ENCODE peak calls at places on chromosomes 2 and 18, in six cellular contexts. D is gastrocnemius medialis, E is epithelial cell of esophagus, I is fibroblast of lung, R is AG10803, U is choroid plexus epithelial cell. K is an unnamed sample.

GRCh38 chr2:102618452-102619413 is 620 bp upstream of the SLC9A2 start:
- DNase-seq in D (peak; percentile 75), I (peak; percentile 15), E (no peak), R (no peak), U (peak; percentile 18), K (peak; percentile 58)

GRCh38 chr2:191488135-191488534 is 189.8 kb upstream of the NABP1 start:
- DNase-seq in R (peak; percentile 79), E (peak; percentile 89), D (no peak), I (peak; percentile 39), U (no peak), K (no peak)

GRCh38 chr18:30748541-30748940 is 294.0 kb downstream of the DSC3 start:
- DNase-seq in I (no peak), E (no peak), D (no peak), R (no peak), U (no peak), K (no peak)

GRCh38 chr2:128608911-128609880 is 290.5 kb upstream of the HS6ST1 start:
- DNase-seq in I (no peak), R (no peak), D (no peak), E (no peak), U (no peak), K (no peak)

GRCh38 chr18:58541137-58541788 is 87.6 kb downstream of the ALPK2 start:
- DNase-seq in E (peak; percentile 61), D (no peak), R (no peak), U (peak; percentile 65), I (peak; percentile 32), K (no peak)

GRCh38 chr18:5420909-5421308 is 122.9 kb downstream of the EPB41L3 start:
- DNase-seq in E (no peak), D (peak; percentile 24), I (no peak), R (no peak), U (no peak), K (no peak)

GRCh38 chr2:219460424-219460926 is 25.8 kb downstream of the SPEG start:
- DNase-seq in R (peak; percentile 70), E (no peak), U (peak; percentile 47), D (peak; percentile 91), I (peak; percentile 93), K (peak; percentile 90)

GRCh38 chr2:103792039-103792438 is 1030.2 kb downstream of the TMEM182 start:
- DNase-seq in D (no peak), I (no peak), U (no peak), R (no peak), E (no peak), K (no peak)

GRCh38 chr2:163775304-163775703 is 39.5 kb upstream of the FIGN start:
- DNase-seq in I (peak; percentile 80), D (no peak), U (peak; percentile 31), R (peak; percentile 9), E (peak; percentile 26), K (no peak)

GRCh38 chr2:80461505-80462197 is 157.1 kb upstream of the LRRTM1 start:
- DNase-seq in I (peak; percentile 9), R (no peak), E (no peak), U (no peak), D (no peak), K (no peak)

GRCh38 chr2:171432969-171433762 is 624 bp downstream of the METTL8 start:
- DNase-seq in E (peak; percentile 95), U (peak; percentile 30), I (peak; percentile 22), D (peak; percentile 23), R (peak; percentile 24), K (no peak)

GRCh38 chr18:37252854-37253396 is 312.7 kb downstream of the CELF4 start:
- DNase-seq in U (no peak), R (no peak), I (no peak), D (no peak), E (no peak), K (no peak)

GRCh38 chr2:190511104-190511503 is 23.4 kb downstream of the NEMP2 start:
- DNase-seq in E (peak; percentile 26), D (no peak), U (peak; percentile 78), R (peak; percentile 37), I (peak; percentile 30), K (no peak)

GRCh38 chr2:239143858-239144712 is 256.7 kb downstream of the HDAC4 start:
- DNase-seq in R (peak; percentile 54), I (peak; percentile 45), D (peak; percentile 49), E (peak; percentile 7), U (peak; percentile 76), K (peak; percentile 72)

GRCh38 chr2:150480241-150480640 is 7.2 kb downstream of the RND3 start:
- DNase-seq in U (peak; percentile 68), E (peak; percentile 81), R (peak; percentile 91), I (peak; percentile 85), D (no peak), K (no peak)

GRCh38 chr18:58606236-58606635 is 22.7 kb downstream of the ALPK2 start:
- DNase-seq in I (no peak), D (no peak), R (no peak), E (peak; percentile 62), U (peak; percentile 18), K (no peak)

GRCh38 chr2:38515155-38516074 is 87.3 kb downstream of the HNRNPLL start:
- DNase-seq in R (peak; percentile 28), D (peak; percentile 84), I (peak; percentile 86), E (peak; percentile 62), U (peak; percentile 62), K (peak; percentile 84)

GRCh38 chr18:62912885-62913284 is 197.5 kb downstream of the PHLPP1 start:
- DNase-seq in R (no peak), U (no peak), E (no peak), I (no peak), D (no peak), K (no peak)

GRCh38 chr18:22667616-22668422 is 250.1 kb upstream of the CTAGE1 start:
- DNase-seq in E (peak; percentile 54), D (no peak), U (peak; percentile 94), I (peak; percentile 99), R (peak; percentile 67), K (no peak)

GRCh38 chr2:48482774-48483173 is 47.2 kb upstream of the STON1 start:
- DNase-seq in R (no peak), E (peak; percentile 88), D (no peak), I (peak; percentile 39), U (peak; percentile 21), K (no peak)

DNA sequence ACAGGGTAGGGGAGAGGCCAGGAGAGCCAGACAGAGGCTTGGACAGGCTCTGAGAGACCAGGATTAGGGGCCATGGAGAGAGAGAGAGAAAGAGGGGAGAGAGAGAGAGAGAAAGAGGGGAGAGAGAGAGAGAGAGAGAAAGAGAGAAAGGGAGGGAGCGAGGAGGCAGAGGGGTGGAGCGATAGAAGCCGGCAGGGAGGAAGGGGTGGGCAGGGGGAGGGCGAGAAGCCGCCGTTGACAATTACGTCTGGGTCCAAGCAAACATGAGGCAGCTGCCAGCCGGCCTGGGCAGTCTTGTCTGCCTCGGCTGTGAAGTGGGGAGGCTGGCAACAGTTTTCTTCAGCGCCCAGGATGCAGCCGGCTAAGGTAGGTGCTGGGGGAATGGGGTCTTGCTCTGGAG is at the start of gene KCNIP3:
- DNase-seq in E (no peak), D (no peak), R (no peak), I (peak; percentile 18), U (no peak), K (no peak)
- TF ChIP-seq CTCF in E (no peak), D (no peak), R (no peak), I (no peak), U (no peak), K (no peak)

DNA sequence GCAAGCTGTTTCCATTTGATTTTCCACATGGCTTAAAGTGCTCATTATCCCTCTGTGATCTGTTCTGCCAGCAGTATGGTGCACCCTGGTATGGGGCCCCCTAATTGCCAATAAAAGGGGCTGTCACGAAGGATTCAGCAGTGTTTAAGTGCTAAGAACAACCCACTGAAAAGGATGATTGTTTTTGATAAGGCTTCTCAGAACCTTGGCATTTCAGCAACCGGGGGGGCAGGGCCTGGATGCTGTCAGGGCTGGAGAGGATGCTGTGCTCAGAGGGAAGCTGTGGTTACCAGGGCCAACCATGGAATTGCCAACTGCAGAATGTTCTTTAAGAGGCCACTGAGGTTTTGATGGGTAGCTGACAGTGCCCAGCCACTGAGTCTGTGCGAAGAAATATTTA is 117.8 kb downstream of the CTIF start:
- DNase-seq in U (peak; percentile 41), R (peak; percentile 39), D (no peak), I (peak; percentile 46), E (no peak), K (no peak)
- TF ChIP-seq CTCF in U (no peak), R (no peak), D (no peak), I (no peak), E (no peak), K (no peak)

GRCh38 chr18:31978616-31979015 is 35.7 kb upstream of the TRAPPC8 start:
- DNase-seq in E (no peak), I (no peak), D (no peak), U (no peak), R (no peak), K (no peak)

GRCh38 chr18:31983976-31984375 is 34.6 kb upstream of the RNF125 start:
- DNase-seq in R (no peak), E (no peak), D (no peak), U (no peak), I (no peak), K (no peak)

GRCh38 chr18:31980863-31981262 is 37.8 kb upstream of the RNF125 start:
- DNase-seq in R (no peak), E (no peak), U (no peak), I (no peak), D (no peak), K (no peak)

GRCh38 chr18:31979714-31980113 is 36.8 kb upstream of the TRAPPC8 start:
- DNase-seq in E (no peak), R (no peak), U (no peak), I (no peak), D (no peak), K (no peak)

DNA sequence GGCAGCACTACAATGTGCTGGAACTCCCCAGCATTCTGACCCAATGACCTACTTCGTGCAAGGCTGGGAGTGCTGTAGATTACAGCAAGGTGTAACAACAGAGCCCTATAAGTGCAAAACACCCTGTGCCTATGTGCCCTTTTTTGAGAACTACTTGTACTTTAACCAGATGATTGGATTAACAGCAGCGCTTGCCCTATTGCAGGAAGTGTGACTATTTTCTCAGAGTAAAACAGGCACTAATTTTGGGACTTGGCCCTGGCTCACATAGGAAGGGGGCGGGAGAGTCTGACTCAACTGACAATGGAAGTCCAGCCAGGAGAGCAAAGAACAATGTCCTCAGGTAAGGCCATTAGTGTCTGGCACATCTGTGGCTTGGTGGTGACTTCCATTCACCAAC is 35.6 kb upstream of the RNF125 start:
- DNase-seq in R (no peak), I (no peak), U (no peak), E (no peak), D (no peak), K (no peak)
- TF ChIP-seq CTCF in R (no peak), I (no peak), U (no peak), E (no peak), D (no peak), K (no peak)

DNA sequence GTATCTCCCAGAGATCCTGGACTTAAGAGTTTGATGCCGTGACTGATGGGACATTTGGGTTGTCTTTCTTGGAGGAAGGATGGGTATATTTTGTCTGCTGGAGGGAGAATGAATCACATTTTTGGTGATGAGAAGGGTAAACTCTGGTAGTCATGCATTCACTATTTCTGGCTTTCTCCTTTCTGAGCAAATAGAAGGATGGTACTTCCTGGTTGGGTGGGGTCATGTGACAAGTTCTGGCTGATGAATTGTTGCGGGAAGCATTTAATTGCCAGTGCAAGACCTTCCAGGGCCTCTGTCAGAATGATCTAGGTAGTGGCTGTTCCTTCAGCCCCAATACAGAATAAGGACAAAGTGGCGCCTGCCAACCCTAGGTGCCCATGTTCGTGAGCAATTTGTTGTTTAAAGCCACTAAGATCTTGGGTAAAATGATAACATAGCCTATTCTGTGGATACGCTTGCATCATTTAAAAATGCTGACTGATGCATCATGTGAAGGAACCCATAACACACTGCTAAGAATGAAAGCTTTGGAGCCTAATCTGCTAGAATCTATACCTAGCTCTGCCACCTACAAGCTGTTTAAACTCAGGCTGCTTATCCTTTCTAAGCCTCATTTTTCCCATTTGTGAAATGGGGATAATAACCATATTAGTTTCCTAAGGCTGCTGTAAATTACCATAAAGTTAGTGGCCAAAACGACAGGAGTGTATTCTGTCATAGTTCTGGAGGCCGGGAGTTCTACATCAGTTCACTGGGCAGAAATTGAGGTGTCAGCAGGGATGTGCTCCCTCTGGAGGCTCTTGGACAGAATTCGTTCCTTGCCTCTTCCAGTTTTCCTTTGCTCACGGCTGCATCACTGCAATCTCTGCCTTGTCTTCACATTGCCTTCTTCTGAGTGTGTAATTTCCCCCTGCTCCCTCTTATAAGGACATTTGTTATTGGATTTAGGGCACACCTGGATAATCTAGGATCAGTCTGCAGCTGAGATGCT is 281.3 kb downstream of the AGPS start:
- DNase-seq in D (no peak), I (no peak), E (no peak), R (no peak), U (peak; percentile 9), K (no peak)
- TF ChIP-seq CTCF in D (no peak), I (no peak), E (no peak), R (peak; percentile 33), U (peak; percentile 44), K (no peak)